ENCODE peak calls at places on chromosome 7, in six cellular contexts. H is GM23338, J is A549, E is uterus, V is neural progenitor cell, K is stomach. Y is an unnamed sample.

GRCh38 chr7:21364838-21365267 is 63.0 kb upstream of the SP4 start:
- DNase-seq in H (no peak), J (no peak), E (no peak), V (no peak), K (no peak), Y (peak; percentile 8)

GRCh38 chr7:104985259-104985617 is 28.8 kb upstream of the KMT2E start:
- DNase-seq in H (no peak), J (no peak), E (no peak), V (no peak), K (no peak), Y (no peak)

GRCh38 chr7:141300816-141301215 is 227.0 kb downstream of the TMEM178B start:
- DNase-seq in H (no peak), J (no peak), E (no peak), V (no peak), K (no peak), Y (no peak)

GRCh38 chr7:108684629-108685028 is 115.0 kb downstream of the DNAJB9 start:
- DNase-seq in H (no peak), J (no peak), E (no peak), V (no peak), K (no peak), Y (peak; percentile 31)

GRCh38 chr7:5349437-5350173 is 66.9 kb downstream of the SLC29A4 start:
- DNase-seq in H (peak; percentile 64), J (no peak), E (no peak), V (no peak), K (no peak), Y (no peak)

GRCh38 chr7:111357691-111358090 is 204.6 kb downstream of the IMMP2L start:
- DNase-seq in H (no peak), J (no peak), E (no peak), V (no peak), K (no peak), Y (peak; percentile 72)

GRCh38 chr7:148347981-148348380 is 242.6 kb upstream of the C7orf33 start:
- DNase-seq in H (no peak), J (no peak), E (no peak), V (no peak), K (no peak), Y (no peak)

GRCh38 chr7:2403718-2404648 is 572 bp downstream of the CHST12 start:
- DNase-seq in H (peak; percentile 68), J (peak; percentile 76), E (no peak), V (peak; percentile 78), K (peak; percentile 44), Y (peak; percentile 62)

GRCh38 chr7:45184326-45185027 is 26.9 kb downstream of the RAMP3 start:
- DNase-seq in H (no peak), J (no peak), E (peak; percentile 8), V (no peak), K (peak; percentile 19), Y (no peak)

GRCh38 chr7:76333388-76334101 is 25.2 kb downstream of the YWHAG start:
- DNase-seq in H (no peak), J (no peak), E (peak; percentile 20), V (no peak), K (peak; percentile 61), Y (no peak)

GRCh38 chr7:107441576-107442422 is 28.1 kb upstream of the GPR22 start:
- DNase-seq in H (no peak), J (no peak), E (no peak), V (no peak), K (no peak), Y (no peak)

GRCh38 chr7:24854866-24855265 is 97.6 kb upstream of the GSDME start:
- DNase-seq in H (no peak), J (no peak), E (no peak), V (no peak), K (no peak), Y (no peak)

GRCh38 chr7:128115326-128115820 is 84.1 kb upstream of the LRRC4 start:
- DNase-seq in H (no peak), J (no peak), E (peak; percentile 2), V (no peak), K (no peak), Y (peak; percentile 34)

GRCh38 chr7:83541187-83541960 is 107.6 kb downstream of the SEMA3E start:
- DNase-seq in H (no peak), J (no peak), E (no peak), V (no peak), K (no peak), Y (no peak)

GRCh38 chr7:23456093-23456492 is 14.2 kb downstream of the IGF2BP3 start:
- DNase-seq in H (no peak), J (no peak), E (no peak), V (no peak), K (no peak), Y (no peak)

GRCh38 chr7:31938650-31939049 is 131.6 kb downstream of the PDE1C start:
- DNase-seq in H (peak; percentile 15), J (peak; percentile 71), E (no peak), V (no peak), K (no peak), Y (peak; percentile 57)

GRCh38 chr7:70520604-70521003 is 611.3 kb upstream of the GALNT17 start:
- DNase-seq in H (no peak), J (peak; percentile 10), E (no peak), V (no peak), K (no peak), Y (no peak)

GRCh38 chr7:90961037-90961725 is 303.1 kb upstream of the FZD1 start:
- DNase-seq in H (no peak), J (no peak), E (no peak), V (no peak), K (no peak), Y (no peak)

GRCh38 chr7:129311429-129311828 is 86.6 kb downstream of the AHCYL2 start:
- DNase-seq in H (no peak), J (no peak), E (no peak), V (no peak), K (no peak), Y (no peak)

GRCh38 chr7:156616269-156617202 is 24.0 kb upstream of the RNF32 start:
- DNase-seq in H (peak; percentile 66), J (no peak), E (no peak), V (peak; percentile 55), K (no peak), Y (no peak)

GRCh38 chr7:118863961-118864360 is 639.5 kb downstream of the ANKRD7 start:
- DNase-seq in H (no peak), J (no peak), E (no peak), V (no peak), K (no peak), Y (no peak)

GRCh38 chr7:115004121-115004520 is 82.2 kb downstream of the MDFIC start:
- DNase-seq in H (no peak), J (no peak), E (no peak), V (no peak), K (no peak), Y (peak; percentile 36)

GRCh38 chr7:131328387-131329175 is 905 bp downstream of the MKLN1 start:
- DNase-seq in H (no peak), J (no peak), E (no peak), V (no peak), K (no peak), Y (peak; percentile 11)

GRCh38 chr7:156892086-156892800 is 740 bp downstream of the LMBR1 start:
- DNase-seq in H (peak; percentile 83), J (no peak), E (peak; percentile 49), V (peak; percentile 80), K (peak; percentile 46), Y (peak; percentile 34)

GRCh38 chr7:30276203-30276900 is 8.0 kb upstream of the ZNRF2 start:
- DNase-seq in H (peak; percentile 83), J (peak; percentile 40), E (peak; percentile 45), V (peak; percentile 76), K (peak; percentile 39), Y (peak; percentile 46)

DNA sequence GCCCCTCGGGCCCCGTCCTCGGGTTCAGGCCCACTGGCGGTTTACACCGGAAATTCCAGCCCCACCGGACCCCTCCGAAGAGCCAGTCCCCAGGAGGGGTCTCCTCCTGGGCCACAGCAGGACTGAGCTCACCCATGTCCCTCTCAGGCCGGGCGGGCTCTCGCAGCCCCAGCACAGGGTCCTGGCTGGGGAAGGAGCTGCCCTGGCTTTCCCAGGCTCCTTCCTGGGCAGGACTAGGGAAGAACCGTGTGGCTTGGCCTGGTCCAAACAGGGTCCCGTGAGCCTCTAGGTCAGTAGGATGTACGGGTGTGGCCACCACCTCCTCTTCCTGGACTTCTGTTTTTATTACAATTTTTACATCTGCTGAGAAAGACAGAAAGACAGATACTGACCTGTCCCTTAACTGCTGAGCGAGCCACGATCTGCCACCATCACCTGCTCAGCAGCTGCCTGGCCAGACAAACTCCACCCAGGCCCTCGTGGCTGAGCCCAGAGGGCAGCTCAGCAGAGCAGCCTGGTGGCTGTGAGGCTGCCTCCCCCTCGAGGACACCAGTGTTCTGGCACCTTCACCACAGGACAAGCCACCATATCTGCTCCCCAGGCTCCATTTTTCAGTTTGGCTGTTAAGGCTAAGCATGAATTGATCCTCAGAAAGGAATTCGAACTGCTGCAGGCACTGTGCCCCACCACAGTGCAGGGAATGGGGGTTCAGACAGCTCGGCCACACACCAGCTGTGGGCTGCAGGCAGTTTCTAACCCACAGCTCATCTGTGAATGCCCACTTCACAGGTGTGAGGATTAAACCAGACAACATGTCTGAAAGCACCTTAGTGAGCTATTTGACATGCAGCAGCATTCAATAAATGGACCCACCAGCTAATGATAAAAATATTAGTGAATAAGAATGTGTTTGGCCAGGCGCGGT is 14.5 kb upstream of the ZNF777 start:
- DNase-seq in H (no peak), J (no peak), E (no peak), V (no peak), K (no peak), Y (no peak)
- TF ChIP-seq CTCF in H (no peak), J (no peak), E (no peak), V (no peak), K (no peak), Y (no peak)

DNA sequence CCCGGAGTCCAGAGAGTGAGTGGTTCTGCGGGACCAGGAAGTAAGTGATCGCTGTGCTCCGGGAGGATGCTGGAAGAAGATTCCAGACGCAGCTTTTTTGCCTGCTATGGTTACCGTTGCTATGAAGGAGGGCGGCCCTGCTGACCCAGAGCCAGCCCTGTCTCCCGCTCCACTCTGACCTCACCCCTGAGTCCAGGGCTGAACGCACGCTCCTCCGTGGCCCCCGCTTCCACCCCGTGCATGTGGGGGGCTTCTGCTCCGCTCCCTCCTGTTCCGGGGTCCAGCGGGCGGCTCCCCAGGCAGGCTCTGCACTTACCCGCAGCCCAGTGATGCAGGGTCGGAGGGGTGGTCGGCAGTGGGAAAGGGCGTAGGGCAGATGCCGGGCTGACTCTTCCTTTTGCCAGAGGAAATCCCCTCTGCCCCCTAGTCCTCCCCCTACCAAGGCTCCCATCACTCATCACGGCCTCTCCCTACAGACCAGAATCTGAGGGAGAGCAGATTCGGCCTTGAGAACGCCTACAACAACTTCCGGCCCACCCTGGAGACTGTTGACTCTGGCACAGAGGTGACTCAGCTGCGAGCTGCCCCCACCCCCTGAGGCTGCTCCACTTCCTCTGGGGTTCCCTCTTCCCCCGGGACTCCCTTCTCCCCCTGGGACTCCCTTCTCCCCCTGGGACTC is 2.6 kb upstream of the MUC17 start:
- DNase-seq in H (peak; percentile 86), J (peak; percentile 94), E (peak; percentile 68), V (peak; percentile 77), K (peak; percentile 68), Y (peak; percentile 91)
- H3K27ac ChIP-seq in H (peak overlapping the region; percentile 84), J (peak overlapping the region; percentile 91), E (peak overlapping the region; percentile 67), V (no peak overlapping the region), K (no peak overlapping the region), Y (peak overlapping the region; percentile 73)

DNA sequence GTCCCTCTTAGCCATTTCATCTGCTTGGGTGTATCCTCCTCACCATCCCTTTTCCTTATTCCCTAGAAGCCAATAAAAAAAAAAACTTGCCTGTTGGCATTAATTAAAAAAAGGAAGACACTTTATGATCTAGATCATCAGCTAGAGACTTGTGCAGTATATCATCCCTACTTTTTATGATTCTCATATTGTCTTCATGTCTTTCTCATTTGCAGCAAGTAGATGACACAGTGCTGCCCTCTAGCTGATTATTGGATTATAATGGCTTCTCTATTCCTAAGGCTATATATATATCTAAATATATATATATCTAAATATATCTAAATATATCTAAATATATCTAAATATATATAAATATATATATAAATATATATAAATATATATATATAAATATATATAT is 272.4 kb upstream of the LRGUK start:
- DNase-seq in H (peak; percentile 53), J (peak; percentile 27), E (no peak), V (peak; percentile 18), K (no peak), Y (peak; percentile 2)
- TF ChIP-seq CTCF in H (peak; percentile 59), J (peak; percentile 49), E (no peak), V (peak; percentile 53), K (no peak), Y (peak; percentile 14)

GRCh38 chr7:98958968-98959367 is 80.6 kb downstream of the TRRAP start:
- DNase-seq in H (no peak), J (no peak), E (no peak), V (no peak), K (no peak), Y (no peak)
- H3K27ac ChIP-seq in H (no peak overlapping the region), J (no peak overlapping the region), E (no peak overlapping the region), V (no peak overlapping the region), K (no peak overlapping the region), Y (no peak overlapping the region)

Y was measured in RWPE1.